ENCODE peak calls at places on chromosomes 2 and 18, in seven cellular contexts. V, T, O, Y, L, W and J are unnamed samples.

GRCh38 chr2:48589170-48589767 is 28.4 kb upstream of the GTF2A1L start:
- DNase-seq in V (peak; percentile 7), T (peak; percentile 28), O (peak; percentile 66), Y (peak; percentile 62), L (peak; percentile 47), W (peak; percentile 62), J (no peak)

GRCh38 chr2:88545118-88545517 is 82.1 kb downstream of the EIF2AK3 start:
- DNase-seq in V (peak; percentile 41), T (peak; percentile 81), O (peak; percentile 56), Y (peak; percentile 70), L (no peak), W (peak; percentile 85), J (no peak)

GRCh38 chr2:120779781-120780283 is 44.2 kb downstream of the GLI2 start:
- DNase-seq in V (no peak), T (no peak), O (peak; percentile 91), Y (peak; percentile 32), L (peak; percentile 77), W (peak; percentile 66), J (no peak)

GRCh38 chr2:239444626-239445625 is 44.1 kb upstream of the HDAC4 start:
- DNase-seq in V (no peak), T (no peak), O (peak; percentile 66), Y (no peak), L (peak; percentile 39), W (no peak), J (no peak)

GRCh38 chr2:172970660-172971059 is 105.0 kb upstream of the MAP3K20 start:
- DNase-seq in V (no peak), T (no peak), O (no peak), Y (no peak), L (no peak), W (no peak), J (no peak)

GRCh38 chr2:226030369-226031077 is 631.0 kb downstream of the NYAP2 start:
- DNase-seq in V (no peak), T (peak; percentile 47), O (no peak), Y (no peak), L (peak; percentile 23), W (peak; percentile 31), J (peak; percentile 42)

GRCh38 chr2:14756981-14757657 is 124.6 kb downstream of the LRATD1 start:
- DNase-seq in V (no peak), T (no peak), O (peak; percentile 96), Y (peak; percentile 91), L (peak; percentile 44), W (no peak), J (no peak)

GRCh38 chr2:567865-568638 is 109.2 kb downstream of the TMEM18 start:
- DNase-seq in V (no peak), T (no peak), O (peak; percentile 83), Y (peak; percentile 79), L (peak; percentile 55), W (no peak), J (no peak)

GRCh38 chr2:63665091-63665490 is 76.3 kb downstream of the MDH1 start:
- DNase-seq in V (no peak), T (no peak), O (peak; percentile 37), Y (no peak), L (no peak), W (no peak), J (no peak)

GRCh38 chr18:35174093-35174731 is 66.6 kb upstream of the ZNF397 start:
- DNase-seq in V (peak; percentile 83), T (no peak), O (no peak), Y (no peak), L (no peak), W (peak; percentile 55), J (peak; percentile 66)

GRCh38 chr18:68887410-68887809 is 89.5 kb downstream of the CCDC102B start:
- DNase-seq in V (no peak), T (no peak), O (no peak), Y (no peak), L (no peak), W (no peak), J (no peak)

GRCh38 chr2:100632021-100632420 is 69.2 kb downstream of the PDCL3 start:
- DNase-seq in V (no peak), T (no peak), O (no peak), Y (no peak), L (no peak), W (no peak), J (no peak)

GRCh38 chr18:35971661-35972196 is 750 bp upstream of the RMP24 start:
- DNase-seq in V (no peak), T (no peak), O (no peak), Y (no peak), L (peak; percentile 13), W (no peak), J (no peak)

GRCh38 chr2:148989882-148990493 is 48.5 kb upstream of the LYPD6B start:
- DNase-seq in V (peak; percentile 68), T (peak; percentile 74), O (peak; percentile 87), Y (peak; percentile 87), L (peak; percentile 83), W (peak; percentile 86), J (peak; percentile 70)

GRCh38 chr2:39468574-39469331 is 31.7 kb upstream of the MAP4K3 start:
- DNase-seq in V (no peak), T (no peak), O (peak; percentile 39), Y (no peak), L (no peak), W (peak; percentile 31), J (no peak)

GRCh38 chr18:56748698-56749268 is 97.6 kb downstream of the WDR7 start:
- DNase-seq in V (peak; percentile 7), T (peak; percentile 12), O (peak; percentile 61), Y (peak; percentile 63), L (peak; percentile 61), W (peak; percentile 64), J (peak; percentile 20)

GRCh38 chr2:230849633-230850357 is 14.9 kb upstream of the ITM2C start:
- DNase-seq in V (peak; percentile 48), T (peak; percentile 35), O (peak; percentile 30), Y (peak; percentile 26), L (peak; percentile 43), W (peak; percentile 95), J (peak; percentile 64)

GRCh38 chr2:33577084-33577483 is 22.0 kb downstream of the FAM98A start:
- DNase-seq in V (no peak), T (no peak), O (peak; percentile 30), Y (no peak), L (no peak), W (peak; percentile 11), J (no peak)

GRCh38 chr2:239113164-239113563 is 265.3 kb downstream of the TWIST2 start:
- DNase-seq in V (no peak), T (no peak), O (peak; percentile 26), Y (no peak), L (peak; percentile 71), W (no peak), J (no peak)

GRCh38 chr2:11540148-11540995 is 6.5 kb downstream of the GREB1 start:
- DNase-seq in V (no peak), T (no peak), O (no peak), Y (no peak), L (no peak), W (peak; percentile 49), J (no peak)
- H3K27ac ChIP-seq in V (no peak overlapping the region), T (no peak overlapping the region), O (no peak overlapping the region), Y (no peak overlapping the region), L (no peak overlapping the region), W (peak overlapping the region; percentile 75), J (no peak overlapping the region)

DNA sequence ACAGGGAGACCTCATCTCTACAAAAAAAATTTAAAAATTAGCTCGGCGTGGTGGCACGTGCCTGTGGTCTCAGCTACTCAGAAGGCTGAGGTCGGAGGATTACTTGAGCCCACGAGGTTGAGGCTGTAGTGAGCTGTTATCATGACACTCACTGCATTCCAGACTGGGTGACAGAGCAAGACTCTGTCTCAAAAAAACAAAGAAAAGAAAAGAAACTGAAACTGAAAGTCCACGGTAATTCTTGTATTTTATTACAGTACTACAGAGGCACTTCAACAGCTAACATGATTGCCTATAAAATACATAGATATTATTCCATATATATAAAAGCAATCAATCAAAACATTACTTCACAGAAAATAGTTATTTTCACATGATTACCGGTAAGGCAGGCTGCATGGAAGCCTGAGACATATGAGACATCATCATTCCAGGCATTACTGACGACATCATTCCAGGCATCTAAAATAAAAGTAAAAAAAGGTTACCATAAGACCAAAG is 23.1 kb downstream of the PRPF40A start:
- DNase-seq in V (peak; percentile 3), T (no peak), O (peak; percentile 62), Y (no peak), L (peak; percentile 35), W (no peak), J (peak; percentile 84)
- TF ChIP-seq EZH2phosphoT487 in V (no peak), T (no peak), O (no peak), Y (no peak), L (no peak), W (no peak), J (no peak)

GRCh38 chr2:95275601-95276243 is 1.5 kb downstream of the PROM2 start:
- DNase-seq in V (no peak), T (no peak), O (peak; percentile 44), Y (peak; percentile 72), L (no peak), W (no peak), J (no peak)
- H3K27ac ChIP-seq in V (no peak overlapping the region), T (no peak overlapping the region), O (no peak overlapping the region), Y (peak overlapping the region; percentile 81), L (no peak overlapping the region), W (no peak overlapping the region), J (no peak overlapping the region)

GRCh38 chr2:170819941-170820646 is 3.4 kb downstream of the GAD1 start:
- DNase-seq in V (no peak), T (no peak), O (no peak), Y (no peak), L (no peak), W (peak; percentile 83), J (no peak)

GRCh38 chr2:170822885-170823799 is 6.5 kb downstream of the GAD1 start:
- DNase-seq in V (no peak), T (no peak), O (peak; percentile 39), Y (no peak), L (no peak), W (peak; percentile 71), J (no peak)

GRCh38 chr2:170821631-170822291 is 5.1 kb downstream of the GAD1 start:
- DNase-seq in V (no peak), T (no peak), O (no peak), Y (no peak), L (no peak), W (peak; percentile 31), J (no peak)

GRCh38 chr2:170822292-170822884 is 5.7 kb downstream of the GAD1 start:
- DNase-seq in V (no peak), T (no peak), O (peak; percentile 14), Y (no peak), L (no peak), W (peak; percentile 62), J (no peak)

DNA sequence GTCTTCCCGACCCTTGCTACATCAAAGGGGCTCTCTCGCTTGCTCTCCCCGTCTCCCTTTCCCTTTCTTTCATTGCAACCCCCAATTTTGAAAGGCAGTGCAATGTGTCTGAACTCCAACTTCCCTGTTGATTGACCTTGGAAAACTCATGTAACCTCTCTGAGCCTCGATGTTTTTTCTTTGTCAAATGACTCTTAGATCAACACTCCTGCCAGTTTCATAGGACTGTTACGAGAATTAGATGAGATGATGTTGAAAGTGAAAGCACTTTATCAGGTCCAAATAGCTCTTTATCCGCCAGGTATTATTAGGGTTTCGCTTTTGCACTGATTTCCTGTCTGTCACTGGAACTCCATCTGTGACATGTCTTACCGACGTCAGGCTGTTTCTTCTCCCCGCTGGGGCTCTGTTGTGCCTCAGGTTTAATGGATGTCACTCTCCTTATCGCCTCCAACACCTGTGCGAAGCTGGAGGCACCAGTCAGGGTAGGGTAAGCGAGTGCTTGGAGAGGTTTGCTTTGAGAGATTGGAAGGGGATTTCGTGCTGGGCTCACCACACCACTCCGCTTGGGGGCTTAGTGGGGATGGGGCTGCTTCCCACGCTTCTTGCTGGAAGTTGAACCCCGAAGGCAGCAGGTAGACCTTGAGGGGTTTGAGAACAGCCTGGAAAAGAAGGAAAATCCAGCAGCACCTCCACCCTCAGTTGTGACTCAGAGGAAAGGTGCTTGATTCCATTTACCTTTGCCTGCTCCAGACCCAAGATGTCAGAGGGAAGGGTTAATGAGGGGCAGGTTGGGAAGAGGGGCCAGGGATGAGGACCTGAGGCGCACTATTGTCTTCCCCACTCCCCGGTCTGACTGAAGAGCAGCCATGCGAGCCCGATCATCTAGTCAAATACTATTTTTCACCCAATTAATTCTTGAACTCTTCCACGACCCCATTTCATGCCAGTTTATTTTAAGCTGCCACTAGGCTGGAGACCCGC is 4.3 kb downstream of the GAD1 start:
- DNase-seq in V (no peak), T (no peak), O (no peak), Y (no peak), L (no peak), W (peak; percentile 51), J (peak; percentile 87)
- TF ChIP-seq EZH2phosphoT487 in V (no peak), T (no peak), O (no peak), Y (no peak), L (peak; percentile 69), W (no peak), J (no peak)